ENCODE peak calls at places on chromosomes 16 and 17, in six cellular contexts. U is tibial nerve, G is MM.1S, A is stomach, X is GM12878, M is aorta. L is an unnamed sample. For H3K4me1, the result is how much of the 10 kb centered on the place peaks cover.

GRCh38 chr17:61017317-61018001 is 339.8 kb downstream of the BCAS3 start:
- DNase-seq in X (no peak), G (no peak), M (no peak), A (no peak), U (no peak), L (no peak)

GRCh38 chr16:337975-338575 is 14.4 kb downstream of the AXIN1 start:
- DNase-seq in G (no peak), M (no peak), U (no peak), A (no peak), X (no peak), L (no peak)

GRCh38 chr16:57664662-57665025 is 3.5 kb upstream of the ADGRG3 start:
- DNase-seq in U (no peak), M (no peak), G (no peak), X (no peak), A (no peak), L (no peak)

GRCh38 chr16:23962001-23962400 is 126.2 kb downstream of the PRKCB start:
- DNase-seq in G (no peak), X (no peak), A (no peak), M (no peak), U (no peak), L (no peak)

GRCh38 chr16:25257956-25258855 is 561 bp upstream of the ZKSCAN2 start:
- DNase-seq in X (peak), M (peak), G (peak), A (peak), U (peak), L (peak)

GRCh38 chr17:81039854-81040758 is 5.2 kb downstream of the BAIAP2 start:
- DNase-seq in A (no peak), U (no peak), M (no peak), X (no peak), G (no peak), L (no peak)

GRCh38 chr16:83998091-83998490 is 30.0 kb downstream of the NECAB2 start:
- DNase-seq in M (no peak), U (no peak), G (no peak), X (no peak), A (no peak), L (no peak)

GRCh38 chr17:61139219-61139618 is 260.4 kb upstream of the TBX2 start:
- DNase-seq in U (no peak), A (peak), M (peak), X (peak), G (peak), L (no peak)

GRCh38 chr16:86391987-86392386 is 118.3 kb upstream of the FOXF1 start:
- DNase-seq in G (no peak), A (no peak), U (no peak), X (no peak), M (no peak), L (no peak)

GRCh38 chr17:5817475-5818395 is 233.4 kb upstream of the NLRP1 start:
- DNase-seq in M (no peak), A (no peak), G (no peak), U (no peak), X (no peak), L (no peak)

GRCh38 chr17:45103269-45103795 is 29.0 kb downstream of the PLCD3 start:
- DNase-seq in A (no peak), U (no peak), X (no peak), M (no peak), G (no peak), L (no peak)

GRCh38 chr17:42797067-42798007 is 1.2 kb downstream of the COA3 start:
- DNase-seq in A (peak), G (no peak), X (no peak), M (no peak), U (no peak), L (peak)

GRCh38 chr17:42305543-42306384 is 17.5 kb downstream of the STAT5A start:
- DNase-seq in A (no peak), M (no peak), G (no peak), X (no peak), U (no peak), L (no peak)

GRCh38 chr16:49161191-49161590 is 120.4 kb downstream of the CBLN1 start:
- DNase-seq in U (no peak), X (no peak), A (no peak), G (peak), M (no peak), L (no peak)

GRCh38 chr16:30526823-30527634 is 663 bp upstream of the ZNF768 start:
- DNase-seq in M (peak), U (peak), X (peak), G (peak), A (peak), L (peak)

GRCh38 chr17:65085397-65085796 is 28.9 kb upstream of the GNA13 start:
- DNase-seq in U (no peak), G (no peak), A (no peak), M (no peak), X (no peak), L (no peak)

GRCh38 chr17:57269598-57270255 is 13.4 kb downstream of the MSI2 start:
- DNase-seq in X (no peak), M (no peak), A (no peak), U (no peak), G (no peak), L (no peak)

GRCh38 chr16:81445143-81445922 is 725 bp downstream of the CMIP start:
- DNase-seq in G (peak), X (no peak), U (no peak), M (peak), A (peak), L (peak)

GRCh38 chr17:58639681-58640080 is 52.2 kb downstream of the TEX14 start:
- DNase-seq in X (no peak), U (no peak), G (no peak), M (no peak), A (no peak), L (no peak)

GRCh38 chr17:81285179-81285878 is 9.8 kb downstream of the SLC38A10 start:
- DNase-seq in U (peak), G (peak), M (peak), X (no peak), A (peak), L (no peak)

GRCh38 chr17:44211281-44212265 is 7.9 kb downstream of the UBTF start:
- DNase-seq in M (no peak), G (no peak), A (no peak), U (no peak), X (no peak), L (no peak)

GRCh38 chr16:86112178-86112577 is 213.2 kb downstream of the IRF8 start:
- DNase-seq in U (no peak), G (no peak), X (no peak), A (no peak), M (no peak), L (no peak)

GRCh38 chr16:77376358-77376757 is 58.5 kb downstream of the ADAMTS18 start:
- DNase-seq in X (no peak), A (no peak), G (no peak), M (no peak), U (no peak), L (no peak)

GRCh38 chr17:12883472-12883871 is 94.2 kb downstream of the ARHGAP44 start:
- DNase-seq in X (no peak), G (no peak), A (no peak), M (no peak), U (no peak), L (no peak)

GRCh38 chr16:8567355-8568230 is 22.7 kb downstream of the TMEM114 start:
- DNase-seq in X (peak), U (peak), M (peak), G (peak), A (peak), L (peak)

GRCh38 chr17:43720311-43721060 is 38.1 kb downstream of the SOST start:
- DNase-seq in G (peak), X (no peak), A (peak), U (peak), M (peak), L (peak)

GRCh38 chr17:50425682-50426471 is at the start of gene ACSF2:
- DNase-seq in X (no peak), M (peak), A (peak), G (peak), U (peak), L (peak)

GRCh38 chr16:71499775-71500364 is 10.7 kb upstream of the ZNF19 start:
- DNase-seq in A (no peak), G (peak), M (no peak), U (peak), X (peak), L (peak)

GRCh38 chr17:76866774-76867577 is 1.2 kb upstream of the MGAT5B start:
- DNase-seq in X (no peak), M (no peak), A (no peak), U (no peak), G (no peak), L (no peak)

GRCh38 chr16:73743665-73744496 is 552.7 kb upstream of the PSMD7 start:
- DNase-seq in M (no peak), X (no peak), U (no peak), A (no peak), G (no peak), L (no peak)

GRCh38 chr17:40069751-40070643 is 7.2 kb downstream of the THRA start:
- DNase-seq in A (peak), U (peak), G (no peak), M (no peak), X (no peak), L (peak)

GRCh38 chr17:62629556-62630364 is 2.3 kb downstream of the MRC2 start:
- DNase-seq in A (no peak), X (no peak), U (no peak), G (no peak), M (no peak), L (no peak)
- H3K4me1 ChIP-seq in A (under half), X (under half), U (under half), G (under half), M (under half), L (under half)

GRCh38 chr16:12229759-12230594 is 253.4 kb downstream of the SNX29 start:
- DNase-seq in A (no peak), X (no peak), U (no peak), M (no peak), G (no peak), L (peak)

GRCh38 chr16:12225282-12225681 is 248.7 kb downstream of the SNX29 start:
- DNase-seq in X (no peak), A (no peak), U (no peak), M (no peak), G (no peak), L (no peak)

GRCh38 chr16:12225816-12226480 is 249.4 kb downstream of the SNX29 start:
- DNase-seq in X (no peak), U (no peak), A (no peak), G (no peak), M (no peak), L (no peak)

GRCh38 chr16:12228607-12229499 is 252.3 kb downstream of the SNX29 start:
- DNase-seq in G (no peak), A (no peak), X (no peak), M (peak), U (peak), L (peak)

GRCh38 chr16:12228079-12228606 is 251.6 kb downstream of the SNX29 start:
- DNase-seq in G (no peak), A (no peak), M (no peak), X (no peak), U (no peak), L (no peak)
- H3K4me1 ChIP-seq in G (under half), A (under half), M (under half), X (under half), U (under half), L (under half)

DNA sequence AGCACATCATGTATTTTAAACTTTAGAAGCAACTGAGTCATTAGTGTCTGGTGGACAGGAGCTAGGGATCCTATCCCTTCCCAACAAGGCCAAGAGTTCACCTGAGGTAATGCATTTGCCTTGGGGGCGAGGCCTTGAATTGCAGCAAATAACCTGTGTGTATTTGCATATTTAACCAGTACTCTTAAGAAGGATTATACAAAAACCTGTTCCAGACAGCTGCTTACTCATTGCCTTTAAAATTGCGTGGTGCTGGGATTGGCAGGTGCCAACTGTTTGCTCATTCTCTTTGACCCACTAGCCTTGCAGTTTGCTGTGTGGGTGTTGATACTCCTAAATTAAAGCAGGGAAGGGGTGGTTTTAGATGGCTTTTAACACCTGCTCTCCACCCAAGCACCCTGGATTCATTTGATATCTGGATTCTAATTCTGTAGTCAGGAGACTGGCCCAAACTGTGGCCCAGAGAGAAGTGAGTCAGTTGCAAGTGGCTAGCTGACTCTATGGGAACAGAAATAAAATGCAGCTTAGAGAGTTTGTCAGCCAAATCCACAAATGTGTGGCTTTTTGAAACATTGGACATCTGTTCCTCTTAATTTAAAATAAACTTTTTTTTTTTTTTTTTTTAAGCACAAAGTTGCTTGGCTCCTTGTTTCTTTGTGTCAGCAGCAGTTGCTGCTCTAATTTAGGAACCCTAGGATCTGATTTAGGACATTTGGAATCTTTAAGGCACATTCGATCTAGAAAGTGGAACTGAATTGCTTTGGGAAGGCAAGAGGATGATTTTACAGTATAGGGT is 47.0 kb downstream of the TUBD1 start:
- DNase-seq in X (no peak), U (peak), G (peak), A (peak), M (no peak), L (peak)
- H3K4me1 ChIP-seq in X (half or more), U (under half), G (under half), A (half or more), M (under half), L (under half)

DNA sequence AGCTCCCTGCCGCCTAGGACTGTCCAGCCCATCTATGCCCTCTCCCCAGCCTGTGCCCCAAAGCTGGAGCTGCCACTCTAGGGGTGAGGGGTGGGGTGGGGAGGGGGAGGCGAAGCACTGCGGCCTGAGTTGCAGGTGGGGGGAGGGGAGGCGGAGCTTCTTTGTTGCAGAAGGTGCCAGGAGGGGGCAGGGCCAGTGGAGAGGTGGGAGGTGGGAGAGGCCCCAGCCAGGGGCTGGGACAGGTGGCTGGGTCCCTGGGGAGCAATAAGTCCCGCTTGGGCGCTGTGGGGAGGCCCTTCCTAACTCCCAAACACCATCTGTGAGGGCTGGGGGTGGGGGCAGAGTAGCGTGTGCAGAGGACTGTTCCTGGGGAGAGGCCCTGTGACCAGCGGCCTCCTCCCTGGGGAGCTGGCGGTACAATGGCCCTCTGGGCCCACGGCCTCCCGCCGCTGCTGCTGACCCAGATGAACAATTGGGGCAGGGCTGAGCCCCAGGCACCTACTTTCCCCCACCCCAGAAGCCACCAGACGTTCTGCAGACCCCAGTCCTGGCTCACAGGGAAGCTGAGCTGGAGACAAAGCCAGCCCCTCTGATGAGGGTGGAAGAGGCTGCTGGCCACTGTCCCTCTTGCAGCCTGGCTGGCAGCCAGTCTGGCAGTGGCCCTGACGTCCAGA is 2.2 kb upstream of the NTN3 start:
- DNase-seq in X (peak), G (no peak), A (no peak), U (no peak), M (no peak), L (no peak)
- H3K4me1 ChIP-seq in X (under half), G (under half), A (half or more), U (under half), M (under half), L (half or more)

DNA sequence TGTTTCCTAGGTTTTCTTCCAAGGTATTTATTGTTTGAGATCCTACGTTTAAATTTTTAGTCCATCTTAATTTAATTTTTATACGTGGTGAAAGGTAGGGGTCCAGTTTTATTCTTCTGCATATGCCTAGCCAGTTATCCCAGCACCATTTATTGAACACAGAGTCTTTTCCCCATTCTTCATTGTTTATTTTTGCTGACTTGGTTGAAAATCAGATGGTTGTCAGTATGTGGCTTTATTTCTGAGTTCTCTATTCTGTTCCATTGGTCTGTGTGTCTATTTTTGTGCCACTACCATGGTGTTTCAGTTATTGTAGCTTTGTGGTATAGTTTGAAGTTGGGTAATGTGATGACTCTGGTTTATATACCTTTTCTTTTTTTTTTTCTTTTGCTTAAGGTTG is 753.0 kb upstream of the GOT2 start:
- DNase-seq in M (no peak), A (no peak), G (no peak), X (no peak), U (no peak), L (no peak)
- H3K4me1 ChIP-seq in M (under half), A (under half), G (under half), X (under half), U (under half), L (under half)

GRCh38 chr16:27304881-27305280 is 8.9 kb upstream of the IL4R start:
- DNase-seq in A (no peak), U (no peak), G (no peak), M (no peak), X (no peak), L (no peak)

GRCh38 chr16:27304102-27304501 is 9.7 kb upstream of the IL4R start:
- DNase-seq in A (no peak), G (no peak), U (no peak), M (no peak), X (no peak), L (no peak)

GRCh38 chr16:27305342-27305741 is 8.4 kb upstream of the IL4R start:
- DNase-seq in X (no peak), G (no peak), A (no peak), M (no peak), U (no peak), L (no peak)

GRCh38 chr16:27303256-27304100 is 10.3 kb upstream of the IL4R start:
- DNase-seq in M (no peak), U (no peak), X (no peak), A (no peak), G (no peak), L (no peak)

GRCh38 chr16:27305839-27306442 is 7.8 kb upstream of the IL4R start:
- DNase-seq in G (no peak), U (no peak), A (no peak), X (no peak), M (no peak), L (no peak)
- H3K4me1 ChIP-seq in G (under half), U (under half), A (under half), X (under half), M (under half), L (under half)

GRCh38 chr17:32567086-32567485 is 80.3 kb downstream of the CDK5R1 start:
- DNase-seq in G (no peak), U (no peak), X (no peak), A (no peak), M (no peak), L (no peak)

GRCh38 chr17:32569171-32570080 is 82.6 kb downstream of the CDK5R1 start:
- DNase-seq in A (no peak), G (no peak), M (no peak), U (no peak), X (peak), L (no peak)

GRCh38 chr17:32570081-32570396 is 83.2 kb downstream of the CDK5R1 start:
- DNase-seq in M (no peak), G (no peak), U (no peak), X (no peak), A (no peak), L (no peak)

GRCh38 chr17:32567511-32567910 is 80.7 kb downstream of the CDK5R1 start:
- DNase-seq in A (no peak), U (no peak), M (no peak), X (no peak), G (no peak), L (no peak)

DNA sequence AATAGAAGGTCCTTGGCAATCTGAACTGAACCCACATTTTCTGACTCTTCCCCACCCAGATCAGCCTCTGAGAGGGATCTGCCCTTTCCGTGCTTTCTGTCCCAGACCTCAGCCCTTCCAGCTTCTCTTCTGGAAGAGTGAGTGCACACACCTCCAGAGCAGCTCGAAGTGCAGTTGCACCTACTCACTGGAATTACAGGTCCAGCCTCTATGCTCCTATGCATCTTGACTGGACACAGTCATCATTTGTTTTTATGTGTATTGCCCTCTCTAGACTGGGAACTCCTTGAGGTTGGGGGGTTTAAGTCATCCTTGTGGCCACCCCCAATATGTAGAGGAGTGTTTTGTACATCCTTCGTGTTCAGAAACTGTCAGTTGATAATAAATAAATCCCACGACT is 81.9 kb downstream of the CDK5R1 start:
- DNase-seq in M (no peak), X (no peak), U (no peak), G (no peak), A (no peak), L (no peak)
- H3K4me1 ChIP-seq in M (under half), X (half or more), U (under half), G (under half), A (under half), L (under half)

GRCh38 chr16:14106457-14106856 is 35.3 kb downstream of the MRTFB start:
- DNase-seq in U (no peak), G (no peak), X (no peak), A (no peak), M (no peak), L (no peak)
- H3K4me1 ChIP-seq in U (under half), G (under half), X (under half), A (half or more), M (under half), L (under half)

DNA sequence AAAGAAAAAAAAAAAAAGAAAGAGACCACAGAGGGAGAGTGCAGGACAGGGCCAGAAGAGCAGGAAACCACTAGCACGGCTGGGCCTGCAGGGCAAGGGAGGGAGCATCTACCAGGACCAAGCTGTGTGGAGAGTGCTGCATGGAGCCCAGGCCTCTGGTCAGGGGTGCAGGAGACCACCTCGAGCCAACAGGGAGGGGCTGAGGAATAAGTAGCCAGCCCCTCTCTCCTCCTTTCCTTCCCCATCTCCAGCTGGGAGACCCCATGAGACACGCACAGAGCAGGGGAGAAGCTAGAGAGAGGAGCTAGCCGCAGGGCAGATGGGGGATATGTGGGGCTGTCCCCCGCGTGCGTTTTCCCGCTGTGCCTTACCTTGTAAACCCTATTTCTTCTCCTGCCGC is 67.1 kb upstream of the DNAH17 start:
- DNase-seq in U (no peak), M (no peak), G (no peak), A (no peak), X (no peak), L (no peak)
- H3K4me1 ChIP-seq in U (under half), M (under half), G (under half), A (under half), X (under half), L (under half)